ENCODE peak calls at places on chromosomes 3 and 15, in five cellular contexts. One of them, this sample, is unnamed.

GRCh38 chr15:50128266-50128665 is 9.2 kb upstream of the ATP8B4 start:
- DNase-seq in Daoy: no peak
- DNase-seq in body of pancreas: peak
- DNase-seq in uterus: no peak
- DNase-seq in stimulated activated CD4-positive, alpha-beta T cell treated with anti-CD3 and anti-CD28 coated beads, Interleukin-12 subunit alpha, Interleukin-12 subunit beta, amount 100 ng/mL, for 48 hours: no peak
- DNase-seq in this sample: no peak

GRCh38 chr3:101070260-101071121 is 77.3 kb upstream of the ABI3BP start:
- DNase-seq in Daoy: peak
- DNase-seq in body of pancreas: peak
- DNase-seq in uterus: no peak
- DNase-seq in stimulated activated CD4-positive, alpha-beta T cell treated with anti-CD3 and anti-CD28 coated beads, Interleukin-12 subunit alpha, Interleukin-12 subunit beta, amount 100 ng/mL, for 48 hours: peak
- DNase-seq in this sample: no peak

GRCh38 chr3:8610961-8611360 is 33.6 kb downstream of the SSUH2 start:
- DNase-seq in Daoy: no peak
- DNase-seq in body of pancreas: no peak
- DNase-seq in uterus: no peak
- DNase-seq in stimulated activated CD4-positive, alpha-beta T cell treated with anti-CD3 and anti-CD28 coated beads, Interleukin-12 subunit alpha, Interleukin-12 subunit beta, amount 100 ng/mL, for 48 hours: no peak
- DNase-seq in this sample: no peak

GRCh38 chr3:126607214-126607908 is 47.6 kb downstream of the TXNRD3 start:
- DNase-seq in Daoy: peak
- DNase-seq in body of pancreas: no peak
- DNase-seq in uterus: no peak
- DNase-seq in stimulated activated CD4-positive, alpha-beta T cell treated with anti-CD3 and anti-CD28 coated beads, Interleukin-12 subunit alpha, Interleukin-12 subunit beta, amount 100 ng/mL, for 48 hours: no peak
- DNase-seq in this sample: peak

GRCh38 chr3:4979401-4980228 is at the start of gene BHLHE40:
- DNase-seq in Daoy: no peak
- DNase-seq in body of pancreas: peak
- DNase-seq in uterus: no peak
- DNase-seq in stimulated activated CD4-positive, alpha-beta T cell treated with anti-CD3 and anti-CD28 coated beads, Interleukin-12 subunit alpha, Interleukin-12 subunit beta, amount 100 ng/mL, for 48 hours: no peak
- DNase-seq in this sample: no peak

GRCh38 chr3:120512655-120513054 is 61.9 kb upstream of the FSTL1 start:
- DNase-seq in Daoy: no peak
- DNase-seq in body of pancreas: no peak
- DNase-seq in uterus: no peak
- DNase-seq in stimulated activated CD4-positive, alpha-beta T cell treated with anti-CD3 and anti-CD28 coated beads, Interleukin-12 subunit alpha, Interleukin-12 subunit beta, amount 100 ng/mL, for 48 hours: no peak
- DNase-seq in this sample: no peak

GRCh38 chr15:33188654-33189257 is 5.8 kb downstream of the FMN1 start:
- DNase-seq in Daoy: no peak
- DNase-seq in body of pancreas: peak
- DNase-seq in uterus: no peak
- DNase-seq in stimulated activated CD4-positive, alpha-beta T cell treated with anti-CD3 and anti-CD28 coated beads, Interleukin-12 subunit alpha, Interleukin-12 subunit beta, amount 100 ng/mL, for 48 hours: no peak
- DNase-seq in this sample: no peak

GRCh38 chr3:66297260-66297863 is 76.6 kb downstream of the SLC25A26 start:
- DNase-seq in Daoy: no peak
- DNase-seq in body of pancreas: no peak
- DNase-seq in uterus: no peak
- DNase-seq in stimulated activated CD4-positive, alpha-beta T cell treated with anti-CD3 and anti-CD28 coated beads, Interleukin-12 subunit alpha, Interleukin-12 subunit beta, amount 100 ng/mL, for 48 hours: no peak
- DNase-seq in this sample: peak

GRCh38 chr3:63961891-63962290 is 49.7 kb upstream of the SCAANT1 start:
- DNase-seq in Daoy: no peak
- DNase-seq in body of pancreas: peak
- DNase-seq in uterus: no peak
- DNase-seq in stimulated activated CD4-positive, alpha-beta T cell treated with anti-CD3 and anti-CD28 coated beads, Interleukin-12 subunit alpha, Interleukin-12 subunit beta, amount 100 ng/mL, for 48 hours: no peak
- DNase-seq in this sample: peak

This sample was measured in kidney glomerular epithelial cell.